ENCODE peak calls at places on chromosomes 6 and 20, in six cellular contexts. One of them, this sample, is unnamed.

GRCh38 chr6:153814136-153814535 is 224.9 kb upstream of the OPRM1 start:
- DNase-seq in H9: peak; percentile 71
- DNase-seq in aorta: no peak
- DNase-seq in left ventricle myocardium inferior: no peak
- DNase-seq in NCI-H1436: no peak
- DNase-seq in ELR: peak; percentile 4
- DNase-seq in this sample: no peak

GRCh38 chr6:133326584-133326983 is 85.4 kb downstream of the EYA4 start:
- DNase-seq in aorta: no peak
- DNase-seq in NCI-H1436: peak; percentile 21
- DNase-seq in ELR: no peak
- DNase-seq in left ventricle myocardium inferior: no peak
- DNase-seq in H9: no peak
- DNase-seq in this sample: no peak

GRCh38 chr6:166782541-166782940 is 155.5 kb upstream of the RPS6KA2 start:
- DNase-seq in H9: no peak
- DNase-seq in NCI-H1436: no peak
- DNase-seq in aorta: no peak
- DNase-seq in left ventricle myocardium inferior: no peak
- DNase-seq in ELR: no peak
- DNase-seq in this sample: no peak

GRCh38 chr6:28910901-28911680 is 12.7 kb downstream of the TRIM27 start:
- DNase-seq in aorta: no peak
- DNase-seq in H9: no peak
- DNase-seq in NCI-H1436: no peak
- DNase-seq in left ventricle myocardium inferior: no peak
- DNase-seq in ELR: peak; percentile 39
- DNase-seq in this sample: peak; percentile 86

GRCh38 chr6:96939019-96939805 is 14.7 kb downstream of the KLHL32 start:
- DNase-seq in aorta: no peak
- DNase-seq in NCI-H1436: no peak
- DNase-seq in ELR: peak; percentile 63
- DNase-seq in left ventricle myocardium inferior: no peak
- DNase-seq in H9: no peak
- DNase-seq in this sample: peak; percentile 67

GRCh38 chr20:17593902-17594301 is 24.0 kb downstream of the DSTN start:
- DNase-seq in aorta: no peak
- DNase-seq in NCI-H1436: no peak
- DNase-seq in H9: no peak
- DNase-seq in left ventricle myocardium inferior: no peak
- DNase-seq in ELR: no peak
- DNase-seq in this sample: no peak

GRCh38 chr6:142474446-142475289 is 172.9 kb downstream of the ADGRG6 start:
- DNase-seq in H9: peak; percentile 82
- DNase-seq in left ventricle myocardium inferior: no peak
- DNase-seq in ELR: peak; percentile 85
- DNase-seq in NCI-H1436: peak; percentile 29
- DNase-seq in aorta: no peak
- DNase-seq in this sample: peak; percentile 69

GRCh38 chr6:47492355-47492754 is 14.8 kb downstream of the CD2AP start:
- DNase-seq in left ventricle myocardium inferior: no peak
- DNase-seq in NCI-H1436: no peak
- DNase-seq in ELR: no peak
- DNase-seq in aorta: no peak
- DNase-seq in H9: no peak
- DNase-seq in this sample: no peak

GRCh38 chr6:139452176-139452876 is 77.9 kb upstream of the CITED2 start:
- DNase-seq in aorta: no peak
- DNase-seq in left ventricle myocardium inferior: no peak
- DNase-seq in H9: no peak
- DNase-seq in NCI-H1436: no peak
- DNase-seq in ELR: no peak
- DNase-seq in this sample: no peak

GRCh38 chr6:118551063-118551672 is 3.1 kb downstream of the PLN start:
- DNase-seq in aorta: no peak
- DNase-seq in ELR: peak; percentile 77
- DNase-seq in left ventricle myocardium inferior: no peak
- DNase-seq in NCI-H1436: peak; percentile 36
- DNase-seq in H9: no peak
- DNase-seq in this sample: peak; percentile 80

GRCh38 chr6:36246511-36247268 is 23.2 kb upstream of the PNPLA1 start:
- DNase-seq in ELR: no peak
- DNase-seq in NCI-H1436: no peak
- DNase-seq in left ventricle myocardium inferior: no peak
- DNase-seq in aorta: peak; percentile 59
- DNase-seq in H9: no peak
- DNase-seq in this sample: no peak

This sample was measured in lung microvascular endothelial cell.